ENCODE peak calls at places on chromosome 13, in nine cellular contexts. One of them, this sample, is unnamed.

GRCh38 chr13:112233256-112233655 is 142.9 kb upstream of the SPACA7 start:
- DNase-seq in effector CD4-positive, alpha-beta T cell: no peak
- DNase-seq in heart right ventricle: no peak
- DNase-seq in GM19239: no peak
- DNase-seq in T-cell: no peak
- DNase-seq in RWPE1: no peak
- DNase-seq in activated CD4-positive, alpha-beta T cell treated with anti-CD3 and anti-CD28 coated beads for 48 hours: no peak
- DNase-seq in sciatic nerve: peak; percentile 34
- DNase-seq in cardiac septum: no peak
- DNase-seq in this sample: no peak

GRCh38 chr13:35954207-35954560 is 177.0 kb downstream of the DCLK1 start:
- DNase-seq in effector CD4-positive, alpha-beta T cell: no peak
- DNase-seq in heart right ventricle: no peak
- DNase-seq in GM19239: no peak
- DNase-seq in T-cell: no peak
- DNase-seq in RWPE1: no peak
- DNase-seq in activated CD4-positive, alpha-beta T cell treated with anti-CD3 and anti-CD28 coated beads for 48 hours: no peak
- DNase-seq in sciatic nerve: no peak
- DNase-seq in cardiac septum: no peak
- DNase-seq in this sample: no peak

GRCh38 chr13:21216332-21216731 is 39.9 kb downstream of the MRPL57 start:
- DNase-seq in effector CD4-positive, alpha-beta T cell: no peak
- DNase-seq in heart right ventricle: no peak
- DNase-seq in GM19239: no peak
- DNase-seq in T-cell: no peak
- DNase-seq in RWPE1: no peak
- DNase-seq in activated CD4-positive, alpha-beta T cell treated with anti-CD3 and anti-CD28 coated beads for 48 hours: no peak
- DNase-seq in sciatic nerve: no peak
- DNase-seq in cardiac septum: no peak
- DNase-seq in this sample: no peak

GRCh38 chr13:43830481-43830873 is 43.7 kb upstream of the ENOX1 start:
- DNase-seq in effector CD4-positive, alpha-beta T cell: no peak
- DNase-seq in heart right ventricle: no peak
- DNase-seq in GM19239: no peak
- DNase-seq in T-cell: no peak
- DNase-seq in RWPE1: peak; percentile 1
- DNase-seq in activated CD4-positive, alpha-beta T cell treated with anti-CD3 and anti-CD28 coated beads for 48 hours: no peak
- DNase-seq in sciatic nerve: no peak
- DNase-seq in cardiac septum: no peak
- DNase-seq in this sample: no peak

GRCh38 chr13:30685987-30686386 is 49.4 kb upstream of the ALOX5AP start:
- DNase-seq in effector CD4-positive, alpha-beta T cell: no peak
- DNase-seq in heart right ventricle: no peak
- DNase-seq in GM19239: no peak
- DNase-seq in T-cell: no peak
- DNase-seq in RWPE1: no peak
- DNase-seq in activated CD4-positive, alpha-beta T cell treated with anti-CD3 and anti-CD28 coated beads for 48 hours: no peak
- DNase-seq in sciatic nerve: no peak
- DNase-seq in cardiac septum: no peak
- DNase-seq in this sample: no peak

GRCh38 chr13:80962173-80962572 is 621.2 kb upstream of the SPRY2 start:
- DNase-seq in effector CD4-positive, alpha-beta T cell: no peak
- DNase-seq in heart right ventricle: no peak
- DNase-seq in GM19239: no peak
- DNase-seq in T-cell: no peak
- DNase-seq in RWPE1: no peak
- DNase-seq in activated CD4-positive, alpha-beta T cell treated with anti-CD3 and anti-CD28 coated beads for 48 hours: no peak
- DNase-seq in sciatic nerve: no peak
- DNase-seq in cardiac septum: no peak
- DNase-seq in this sample: no peak

GRCh38 chr13:72390909-72391308 is 336.5 kb downstream of the MZT1 start:
- DNase-seq in effector CD4-positive, alpha-beta T cell: no peak
- DNase-seq in heart right ventricle: no peak
- DNase-seq in GM19239: no peak
- DNase-seq in T-cell: no peak
- DNase-seq in RWPE1: peak; percentile 84
- DNase-seq in activated CD4-positive, alpha-beta T cell treated with anti-CD3 and anti-CD28 coated beads for 48 hours: no peak
- DNase-seq in sciatic nerve: no peak
- DNase-seq in cardiac septum: no peak
- DNase-seq in this sample: peak; percentile 0

GRCh38 chr13:33194820-33195692 is 90.5 kb downstream of the STARD13 start:
- DNase-seq in effector CD4-positive, alpha-beta T cell: no peak
- DNase-seq in heart right ventricle: peak; percentile 51
- DNase-seq in GM19239: no peak
- DNase-seq in T-cell: no peak
- DNase-seq in RWPE1: no peak
- DNase-seq in activated CD4-positive, alpha-beta T cell treated with anti-CD3 and anti-CD28 coated beads for 48 hours: no peak
- DNase-seq in sciatic nerve: no peak
- DNase-seq in cardiac septum: no peak
- DNase-seq in this sample: peak; percentile 35

GRCh38 chr13:34913040-34913439 is 29.0 kb upstream of the NBEA start:
- DNase-seq in effector CD4-positive, alpha-beta T cell: no peak
- DNase-seq in heart right ventricle: peak; percentile 4
- DNase-seq in GM19239: no peak
- DNase-seq in T-cell: no peak
- DNase-seq in RWPE1: no peak
- DNase-seq in activated CD4-positive, alpha-beta T cell treated with anti-CD3 and anti-CD28 coated beads for 48 hours: no peak
- DNase-seq in sciatic nerve: no peak
- DNase-seq in cardiac septum: no peak
- DNase-seq in this sample: no peak

This sample was measured in DMS53.